ENCODE peak calls at places on chromosomes 5 and 9, in four cellular contexts. X is K562, T is uterus, K is transverse colon. J is an unnamed sample.
A peak's percentile ranks its signal among the peaks of the same experiment; 100 is the strongest.

GRCh38 chr5:136087961-136088871 is 44.4 kb upstream of the SMAD5 start:
- DNase-seq in X (peak; percentile 82), T (peak; percentile 80), K (peak; percentile 82), J (peak; percentile 66)

GRCh38 chr5:6476313-6476661 is 27.6 kb downstream of the UBE2QL1 start:
- DNase-seq in X (no peak), T (no peak), K (no peak), J (peak; percentile 43)

GRCh38 chr9:37509536-37509935 is 23.8 kb downstream of the POLR1E start:
- DNase-seq in X (no peak), T (no peak), K (no peak), J (no peak)

GRCh38 chr9:15370496-15371464 is 51.9 kb upstream of the SNAPC3 start:
- DNase-seq in X (no peak), T (no peak), K (no peak), J (no peak)

GRCh38 chr9:85040141-85040540 is 370.6 kb downstream of the NTRK2 start:
- DNase-seq in X (no peak), T (no peak), K (no peak), J (no peak)

GRCh38 chr5:95925345-95925744 is 36.3 kb downstream of the ELL2 start:
- DNase-seq in X (no peak), T (no peak), K (no peak), J (no peak)

GRCh38 chr5:113330533-113331200 is 104.1 kb downstream of the TSSK1B start:
- DNase-seq in X (peak; percentile 19), T (no peak), K (no peak), J (peak; percentile 30)

GRCh38 chr9:72858089-72858912 is 94.6 kb downstream of the ALDH1A1 start:
- DNase-seq in X (peak; percentile 77), T (no peak), K (peak; percentile 49), J (no peak)

GRCh38 chr5:135133698-135134515 is 99.9 kb upstream of the PITX1 start:
- DNase-seq in X (peak; percentile 97), T (no peak), K (peak; percentile 82), J (no peak)

GRCh38 chr9:70805953-70806352 is 315.5 kb downstream of the TRPM3 start:
- DNase-seq in X (no peak), T (peak; percentile 27), K (no peak), J (no peak)

GRCh38 chr9:21031091-21031817 is at the start of gene HACD4:
- DNase-seq in X (no peak), T (peak; percentile 27), K (peak; percentile 59), J (peak; percentile 88)

GRCh38 chr9:8338742-8339425 is 539.3 kb upstream of the DMAC1 start:
- DNase-seq in X (no peak), T (no peak), K (no peak), J (no peak)

GRCh38 chr5:42854795-42855194 is 43.1 kb upstream of the SELENOP start:
- DNase-seq in X (no peak), T (no peak), K (peak; percentile 46), J (no peak)

GRCh38 chr5:99453181-99453580 is 524.4 kb upstream of the CHD1 start:
- DNase-seq in X (no peak), T (no peak), K (no peak), J (no peak)

GRCh38 chr5:174935854-174936474 is 211.6 kb downstream of the MSX2 start:
- DNase-seq in X (peak; percentile 62), T (peak; percentile 44), K (peak; percentile 35), J (no peak)

GRCh38 chr5:146527785-146528184 is 11.8 kb upstream of the GPR151 start:
- DNase-seq in X (no peak), T (no peak), K (no peak), J (no peak)

GRCh38 chr5:32539981-32540380 is 45.4 kb upstream of the SUB1 start:
- DNase-seq in X (no peak), T (no peak), K (no peak), J (no peak)

GRCh38 chr5:178069909-178070308 is 43.4 kb upstream of the N4BP3 start:
- DNase-seq in X (peak; percentile 77), T (no peak), K (peak; percentile 13), J (no peak)

GRCh38 chr5:14488697-14489096 is 92.9 kb upstream of the OTULINL start:
- DNase-seq in X (no peak), T (no peak), K (no peak), J (no peak)

GRCh38 chr5:171308453-171309275 is at the start of gene TLX3:
- DNase-seq in X (no peak), T (no peak), K (no peak), J (no peak)

GRCh38 chr9:110258671-110259070 is 2.4 kb upstream of the TXN start:
- DNase-seq in X (no peak), T (no peak), K (no peak), J (no peak)

GRCh38 chr9:2262809-2263510 is 247.8 kb downstream of the SMARCA2 start:
- DNase-seq in X (no peak), T (no peak), K (no peak), J (no peak)

GRCh38 chr5:10542151-10542550 is 21.7 kb upstream of the ANKRD33B start:
- DNase-seq in X (no peak), T (no peak), K (no peak), J (no peak)

GRCh38 chr9:114282104-114282485 is 40.8 kb upstream of the ORM1 start:
- DNase-seq in X (no peak), T (peak; percentile 8), K (no peak), J (peak; percentile 79)

GRCh38 chr9:91905958-91906585 is 44.0 kb downstream of the ROR2 start:
- DNase-seq in X (peak; percentile 72), T (no peak), K (peak; percentile 44), J (peak; percentile 74)
- TF ChIP-seq POLR2A in X (peak; percentile 44), T (no peak), K (no peak), J (no peak)

DNA sequence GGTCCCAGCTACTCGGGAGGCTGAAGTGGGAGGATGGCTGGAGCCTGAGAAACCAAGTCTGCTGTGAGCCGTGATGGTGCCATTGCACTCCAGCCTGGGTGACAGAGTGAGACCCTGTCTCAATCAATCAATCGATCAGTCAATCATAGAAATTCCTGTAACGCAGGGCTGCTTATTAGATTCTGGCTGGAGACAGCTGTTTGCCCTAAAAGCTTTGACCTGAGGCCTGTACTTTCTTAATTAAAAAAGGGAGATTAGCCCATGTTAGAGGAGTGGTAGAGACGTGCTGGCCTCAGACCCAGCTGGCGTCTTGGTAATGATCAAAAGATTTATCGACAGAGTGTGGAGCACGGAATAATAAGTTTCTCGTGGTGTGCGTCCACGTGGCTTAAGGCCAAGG is 40.5 kb upstream of the HMCN2 start:
- DNase-seq in X (no peak), T (no peak), K (no peak), J (no peak)
- TF ChIP-seq CTCF in X (no peak), T (no peak), K (no peak), J (no peak)

DNA sequence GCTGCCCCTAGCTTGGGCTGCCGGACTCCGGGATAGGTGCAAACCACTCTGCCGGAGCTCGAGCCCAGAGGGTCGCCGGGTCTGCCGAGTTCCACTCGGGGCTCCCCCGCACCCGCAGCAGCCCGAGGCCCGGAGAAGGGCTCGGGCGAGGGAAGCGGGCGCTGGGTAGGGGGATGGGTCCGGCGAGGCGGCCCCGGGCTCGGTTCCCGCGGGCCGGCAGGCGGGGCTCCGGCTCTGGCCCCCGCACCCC is 515 bp downstream of the RICTOR start:
- DNase-seq in X (no peak), T (peak; percentile 28), K (no peak), J (no peak)
- TF ChIP-seq POLR2A in X (no peak), T (no peak), K (no peak), J (no peak)

GRCh38 chr5:102554728-102555127 is 55.9 kb upstream of the SLCO6A1 start:
- DNase-seq in X (no peak), T (no peak), K (no peak), J (no peak)
- TF ChIP-seq CTCF in X (no peak), T (no peak), K (no peak), J (no peak)

DNA sequence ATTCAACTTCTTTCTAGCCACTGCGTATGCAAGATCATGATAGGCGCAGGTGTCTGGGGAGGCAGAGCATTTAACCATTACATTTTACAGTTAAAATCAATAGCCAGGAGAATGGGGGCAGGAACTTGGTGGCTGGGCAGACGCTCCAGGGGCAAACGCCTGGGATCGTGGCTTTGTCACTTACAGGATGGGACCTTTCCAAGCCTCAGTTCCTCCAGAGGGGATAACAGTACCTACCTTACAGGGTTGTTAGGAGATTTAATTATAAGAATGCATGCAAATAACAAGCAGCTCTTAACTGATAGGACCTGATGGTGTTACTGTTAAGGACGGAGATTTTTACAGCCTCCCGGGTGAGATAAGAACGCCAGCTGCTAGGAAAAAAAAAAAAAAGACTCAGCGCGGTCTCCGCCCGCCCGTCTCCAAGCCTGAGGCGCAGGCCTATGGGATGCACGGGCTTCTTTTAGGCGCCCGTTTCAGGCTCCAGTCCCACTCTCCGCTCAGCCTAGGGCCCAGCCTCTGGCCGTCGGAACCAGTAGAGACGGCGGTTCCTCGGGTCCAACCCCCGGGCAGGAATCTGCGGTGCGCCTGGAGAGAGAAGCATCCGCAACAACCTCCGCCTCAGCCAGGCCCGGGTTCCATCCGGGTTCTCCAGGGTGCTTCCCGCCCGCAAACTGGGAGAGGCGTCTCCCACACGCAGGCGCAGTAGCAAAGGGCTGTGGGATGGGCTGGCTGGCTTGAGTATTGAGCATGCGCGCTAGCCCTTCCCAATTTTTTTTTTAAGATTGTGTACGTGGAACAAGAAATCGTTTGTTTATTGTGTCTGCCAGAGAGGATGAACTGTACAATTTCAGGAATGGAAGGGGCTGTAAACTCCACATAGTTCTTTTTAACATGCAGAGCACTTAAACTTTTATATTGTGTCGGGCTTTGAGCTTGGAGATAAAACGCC is at the start of gene FAM200C:
- DNase-seq in X (peak; percentile 98), T (peak; percentile 90), K (peak; percentile 91), J (peak; percentile 97)
- TF ChIP-seq POLR2A in X (peak; percentile 96), T (peak; percentile 95), K (peak; percentile 92), J (peak; percentile 80)

GRCh38 chr5:169701910-169702451 is 64.9 kb downstream of the DOCK2 start:
- DNase-seq in X (peak; percentile 25), T (no peak), K (no peak), J (no peak)
- TF ChIP-seq CTCF in X (peak; percentile 74), T (no peak), K (peak; percentile 9), J (no peak)

GRCh38 chr9:128358861-128359260 is 12.3 kb upstream of the URM1 start:
- DNase-seq in X (no peak), T (no peak), K (no peak), J (no peak)

GRCh38 chr9:128362774-128363173 is 8.4 kb upstream of the URM1 start:
- DNase-seq in X (no peak), T (no peak), K (no peak), J (no peak)

GRCh38 chr9:128360826-128361225 is 10.3 kb upstream of the URM1 start:
- DNase-seq in X (peak; percentile 51), T (no peak), K (no peak), J (no peak)

GRCh38 chr9:128361296-128361980 is 9.7 kb upstream of the URM1 start:
- DNase-seq in X (no peak), T (no peak), K (no peak), J (no peak)

GRCh38 chr9:128361981-128362646 is 9.1 kb upstream of the URM1 start:
- DNase-seq in X (peak; percentile 83), T (peak; percentile 87), K (peak; percentile 84), J (peak; percentile 83)
- TF ChIP-seq POLR2A in X (peak; percentile 37), T (no peak), K (no peak), J (no peak)

DNA sequence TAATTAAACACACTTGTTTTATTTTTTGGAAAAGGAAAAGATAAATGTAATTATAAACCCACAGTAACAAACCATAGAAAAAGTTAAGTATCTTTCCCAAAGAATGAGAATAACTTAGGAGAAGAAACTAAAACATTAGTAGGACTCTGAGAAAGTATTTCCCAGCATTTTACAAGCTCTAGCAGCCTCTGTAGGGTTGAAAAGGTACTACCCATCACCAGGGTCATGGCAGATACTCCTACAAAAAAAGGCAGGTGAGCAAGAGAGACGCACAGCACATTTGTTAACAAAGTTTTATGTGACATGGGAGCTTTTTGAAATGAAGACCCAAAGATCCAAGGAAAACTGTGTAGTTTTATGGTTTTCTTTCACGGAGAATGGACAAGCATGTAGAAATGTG is 77.7 kb upstream of the FAM169A start:
- DNase-seq in X (no peak), T (no peak), K (no peak), J (no peak)
- TF ChIP-seq CTCF in X (peak; percentile 25), T (no peak), K (no peak), J (no peak)

J was measured in lower leg skin.